ENCODE peak calls at places on chromosomes 11 and 22, in ten cellular contexts. H is adipocyte, Y is IMR-90, Z is cardiac muscle cell, K is iPS DF 6.9, T is kidney epithelial cell, B is kidney, R is sigmoid colon, Q is psoas muscle, I is fibroblast of lung. M is an unnamed sample.

GRCh38 chr11:126115820-126116319 is 53.2 kb upstream of the CDON start:
- DNase-seq in Q (peak), K (no peak), Z (peak), H (peak), I (peak), T (peak), Y (peak), R (peak), B (peak), M (no peak)

GRCh38 chr11:121829159-121829643 is 286.8 kb downstream of the BLID start:
- DNase-seq in H (peak), Y (peak), T (peak), R (no peak), Z (peak), I (peak), Q (peak), B (no peak), K (no peak), M (no peak)

GRCh38 chr11:64765291-64765803 is 5.6 kb upstream of the PYGM start:
- DNase-seq in Z (no peak), B (peak), R (no peak), Q (peak), I (no peak), T (no peak), Y (no peak), K (no peak), H (no peak), M (no peak)

GRCh38 chr11:31160504-31161422 is 208.8 kb downstream of the DCDC1 start:
- DNase-seq in Q (no peak), B (no peak), K (peak), R (no peak), T (no peak), H (no peak), Z (no peak), I (no peak), Y (no peak), M (no peak)

GRCh38 chr11:44680982-44681597 is 45.7 kb upstream of the TSPAN18 start:
- DNase-seq in T (no peak), I (peak), Y (no peak), B (no peak), R (no peak), H (no peak), Q (no peak), K (no peak), Z (peak), M (no peak)

GRCh38 chr11:128336203-128336602 is 251.2 kb downstream of the ETS1 start:
- DNase-seq in I (peak), H (no peak), Z (peak), K (no peak), Q (peak), Y (peak), T (peak), B (peak), R (peak), M (no peak)

GRCh38 chr22:31102441-31103081 is 4.8 kb downstream of the SELENOM start:
- DNase-seq in R (peak), K (no peak), Z (peak), I (peak), H (peak), B (peak), T (no peak), Q (peak), Y (peak), M (no peak)

GRCh38 chr11:10666556-10666955 is 27.0 kb downstream of the IRAG1 start:
- DNase-seq in R (no peak), I (peak), H (peak), B (no peak), Y (peak), Z (no peak), Q (no peak), T (no peak), K (no peak), M (no peak)

GRCh38 chr11:20156876-20157613 is 3.2 kb downstream of the DBX1 start:
- DNase-seq in Z (no peak), Q (peak), H (no peak), T (no peak), B (no peak), Y (no peak), R (no peak), K (no peak), I (no peak), M (no peak)

GRCh38 chr11:28793282-28793738 is 685.1 kb downstream of the METTL15 start:
- DNase-seq in I (no peak), H (no peak), Z (no peak), Q (no peak), Y (no peak), T (no peak), K (peak), B (no peak), R (no peak), M (no peak)

GRCh38 chr11:116605543-116605942 is 167.2 kb downstream of the BUD13 start:
- DNase-seq in T (peak), B (no peak), Z (peak), K (peak), R (peak), I (peak), Y (peak), Q (no peak), H (peak), M (no peak)

GRCh38 chr11:45383229-45383628 is 97.1 kb upstream of the SYT13 start:
- DNase-seq in T (no peak), Y (no peak), H (peak), R (no peak), K (no peak), B (no peak), Z (peak), Q (no peak), I (peak), M (no peak)

GRCh38 chr11:22479133-22479690 is 141.0 kb downstream of the SLC17A6 start:
- DNase-seq in I (peak), Q (no peak), H (peak), B (no peak), T (no peak), R (no peak), Y (no peak), K (no peak), Z (no peak), M (no peak)

GRCh38 chr11:108606495-108607160 is 13.1 kb upstream of the EXPH5 start:
- DNase-seq in Z (no peak), R (no peak), Y (peak), B (no peak), K (no peak), H (no peak), I (peak), Q (no peak), T (peak), M (no peak)

GRCh38 chr11:87740513-87740912 is 434.7 kb downstream of the RAB38 start:
- DNase-seq in H (no peak), R (no peak), Z (no peak), Q (no peak), T (no peak), B (no peak), I (peak), Y (no peak), K (no peak), M (no peak)

GRCh38 chr11:68831124-68831523 is 10.6 kb downstream of the CPT1A start:
- DNase-seq in Q (no peak), Z (no peak), R (no peak), B (no peak), H (no peak), K (no peak), Y (no peak), I (no peak), T (no peak), M (no peak)

GRCh38 chr11:132595711-132596111 is 936.6 kb downstream of the OPCML start:
- DNase-seq in H (no peak), R (no peak), Z (peak), B (no peak), T (no peak), Y (peak), Q (no peak), K (no peak), I (peak), M (no peak)

GRCh38 chr11:28924007-28924406 is 815.8 kb downstream of the METTL15 start:
- DNase-seq in Y (no peak), R (no peak), B (no peak), I (no peak), Z (no peak), T (no peak), H (no peak), K (no peak), Q (no peak), M (no peak)

GRCh38 chr11:2644844-2645778 is 54.7 kb downstream of the KCNQ1OT1 start:
- DNase-seq in I (no peak), B (no peak), H (no peak), R (no peak), Z (no peak), Y (no peak), T (no peak), K (no peak), Q (no peak), M (no peak)

GRCh38 chr11:37411289-37411688 is 813.3 kb upstream of the RAG2 start:
- DNase-seq in B (no peak), Q (no peak), H (no peak), R (no peak), Y (no peak), Z (no peak), K (no peak), I (no peak), T (no peak), M (no peak)

GRCh38 chr11:95335989-95336388 is 105.0 kb upstream of the SESN3 start:
- DNase-seq in K (no peak), I (peak), Q (no peak), B (no peak), H (no peak), Z (no peak), R (no peak), T (no peak), Y (no peak), M (no peak)
- H3K4me3 ChIP-seq in K (no peak), I (no peak), Q (no peak), B (no peak), H (no peak), Z (no peak), R (no peak), T (no peak), Y (no peak), M (no peak)

DNA sequence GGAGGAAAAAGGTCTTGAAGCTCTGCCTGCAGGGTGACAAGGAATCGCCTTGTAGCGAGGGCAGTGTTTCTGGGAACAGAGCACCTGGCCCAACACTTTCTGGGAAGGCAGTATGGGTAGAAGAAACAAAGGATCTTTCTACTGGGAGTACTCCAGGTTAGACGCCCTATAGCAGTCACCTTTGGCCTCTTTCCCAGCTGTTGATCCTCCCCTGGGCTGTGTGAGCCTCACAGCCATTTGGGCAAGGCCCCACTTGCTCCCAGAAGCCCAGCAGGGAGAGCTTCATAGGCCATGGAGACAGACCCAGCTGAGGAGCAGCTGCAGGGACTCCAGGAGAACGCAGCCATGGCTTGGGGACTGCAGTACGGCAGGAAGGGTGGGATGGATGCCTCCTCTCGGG is 1.2 kb downstream of the SLCO2B1 start:
- DNase-seq in Q (no peak), Z (no peak), T (no peak), Y (no peak), B (no peak), H (no peak), I (no peak), R (no peak), K (no peak), M (no peak)
- H3K4me3 ChIP-seq in Q (peak), Z (no peak), T (no peak), Y (no peak), B (peak), H (no peak), I (no peak), R (peak), K (no peak), M (peak)

GRCh38 chr11:114297806-114298700 is 1.9 kb downstream of the NNMT start:
- DNase-seq in I (peak), K (no peak), R (no peak), B (no peak), Y (no peak), Q (no peak), Z (peak), T (no peak), H (no peak), M (no peak)
- H3K4me3 ChIP-seq in I (peak), K (no peak), R (peak), B (peak), Y (peak), Q (peak), Z (no peak), T (peak), H (peak), M (no peak)

DNA sequence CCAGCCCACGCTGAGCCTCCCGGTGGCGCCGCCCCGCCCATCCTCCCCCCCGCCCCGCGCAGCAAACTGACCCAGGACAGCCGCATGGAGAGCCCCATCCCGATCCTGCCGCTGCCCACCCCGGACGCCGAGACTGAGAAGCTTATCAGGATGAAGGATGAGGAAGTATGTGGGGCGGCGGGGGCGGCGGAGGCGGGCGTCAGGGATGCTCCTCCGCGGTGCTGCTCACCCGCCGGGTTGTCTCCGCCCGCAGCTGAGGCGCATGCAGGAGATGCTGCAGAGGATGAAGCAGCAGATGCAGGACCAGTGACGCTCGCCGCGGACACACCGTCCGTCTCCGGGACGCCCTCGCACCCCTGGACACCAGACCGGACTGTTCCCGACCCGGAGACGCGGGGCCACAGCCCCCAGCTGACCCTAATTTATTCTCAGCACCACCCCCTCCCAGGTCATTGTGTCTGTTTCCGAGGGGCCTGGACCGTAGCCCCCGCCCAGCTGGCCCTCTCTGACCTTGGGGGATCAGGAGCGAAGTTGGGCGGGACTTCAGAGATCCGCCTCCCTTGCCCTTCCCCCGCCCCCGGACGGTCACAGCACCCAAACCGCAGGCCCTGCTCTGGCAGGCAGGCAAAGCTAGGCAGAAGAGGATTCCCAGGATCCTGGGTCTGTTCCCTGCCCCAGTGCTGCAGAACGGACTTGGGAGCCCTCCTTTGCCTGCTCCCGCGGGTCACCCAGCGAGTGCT is 994 bp upstream of the GP1BB start:
- DNase-seq in R (no peak), H (no peak), Q (no peak), Y (no peak), B (no peak), T (no peak), Z (no peak), I (no peak), K (no peak), M (no peak)
- H3K4me3 ChIP-seq in R (no peak), H (no peak), Q (no peak), Y (no peak), B (no peak), T (no peak), Z (no peak), I (no peak), K (peak), M (no peak)

GRCh38 chr11:72802822-72803221 is 9.0 kb upstream of the STARD10 start:
- DNase-seq in R (no peak), K (no peak), B (no peak), Z (no peak), Q (no peak), Y (no peak), T (no peak), H (no peak), I (no peak), M (no peak)

GRCh38 chr11:72793452-72794367 is at the start of gene STARD10:
- DNase-seq in R (peak), Z (peak), B (peak), I (peak), K (peak), T (peak), Q (peak), H (peak), Y (peak), M (peak)

GRCh38 chr11:72805214-72805613 is 9.0 kb upstream of the ATG16L2 start:
- DNase-seq in B (peak), Z (no peak), K (no peak), T (no peak), I (no peak), H (no peak), R (no peak), Q (no peak), Y (no peak), M (no peak)

GRCh38 chr11:72798361-72798760 is 4.5 kb upstream of the STARD10 start:
- DNase-seq in Q (no peak), Y (no peak), H (no peak), K (no peak), Z (no peak), B (no peak), T (no peak), R (no peak), I (no peak), M (no peak)

GRCh38 chr11:72799441-72799840 is 5.6 kb upstream of the STARD10 start:
- DNase-seq in Q (no peak), Y (no peak), I (no peak), T (no peak), Z (no peak), K (no peak), B (no peak), R (no peak), H (peak), M (no peak)
- H3K4me3 ChIP-seq in Q (no peak), Y (no peak), I (no peak), T (no peak), Z (no peak), K (no peak), B (no peak), R (no peak), H (no peak), M (no peak)

GRCh38 chr22:38257650-38258246 is 15.1 kb downstream of the TMEM184B start:
- DNase-seq in Y (no peak), Z (no peak), R (no peak), Q (no peak), K (no peak), B (no peak), I (no peak), H (peak), T (no peak), M (no peak)
- H3K4me3 ChIP-seq in Y (peak), Z (no peak), R (peak), Q (peak), K (no peak), B (peak), I (no peak), H (peak), T (no peak), M (peak)

GRCh38 chr11:996681-997080 is 39.8 kb downstream of the MUC6 start:
- DNase-seq in Y (no peak), R (no peak), B (no peak), I (no peak), K (no peak), Q (no peak), Z (no peak), H (no peak), T (no peak), M (no peak)
- H3K4me3 ChIP-seq in Y (no peak), R (no peak), B (no peak), I (no peak), K (no peak), Q (no peak), Z (no peak), H (no peak), T (no peak), M (no peak)

GRCh38 chr11:85628771-85629341 is 463 bp downstream of the TMEM126B start:
- DNase-seq in Z (no peak), K (no peak), H (no peak), Q (no peak), T (no peak), Y (peak), I (peak), R (no peak), B (no peak), M (no peak)

GRCh38 chr11:85626496-85626895 is 648 bp downstream of the DLG2 start:
- DNase-seq in K (no peak), B (no peak), I (no peak), Y (no peak), Q (no peak), T (no peak), H (peak), Z (no peak), R (peak), M (peak)

GRCh38 chr11:85627998-85628770 is at the start of gene TMEM126B:
- DNase-seq in K (peak), I (peak), H (peak), Q (peak), T (peak), Z (peak), Y (peak), B (peak), R (peak), M (peak)

DNA sequence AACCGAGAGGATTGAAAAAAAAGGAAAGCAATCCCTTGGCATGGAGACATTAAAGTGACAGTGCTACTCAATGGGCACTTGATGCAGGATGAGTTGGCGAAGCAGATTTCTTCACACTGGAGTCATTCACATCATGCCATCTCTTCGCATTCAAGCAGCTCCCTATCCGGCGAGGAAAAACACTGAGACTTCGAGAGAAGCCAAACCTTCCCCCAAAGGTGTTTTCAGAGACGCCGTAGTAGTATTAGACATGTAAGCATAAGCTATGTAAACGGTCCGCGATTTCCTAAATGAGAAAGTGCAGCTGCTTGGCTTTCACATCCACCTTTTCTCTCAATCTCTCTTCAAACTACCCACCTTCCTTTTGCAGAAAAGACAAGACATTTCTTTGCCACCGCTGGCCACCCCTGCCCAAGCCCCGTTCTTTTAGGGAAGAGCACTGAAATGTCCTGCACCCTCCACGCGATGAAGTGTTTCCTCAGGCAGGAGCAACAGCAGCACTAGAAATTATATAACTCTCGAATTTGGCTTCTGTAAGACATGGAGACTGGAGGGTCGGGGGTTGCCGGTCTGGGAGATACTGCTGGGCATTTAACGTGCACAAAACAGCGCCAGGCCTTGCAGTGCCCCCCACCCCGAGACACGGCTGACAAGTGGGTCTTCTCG is at the start of gene DLG2:
- DNase-seq in B (no peak), Y (peak), I (peak), Q (no peak), Z (peak), K (no peak), R (no peak), T (no peak), H (peak), M (no peak)
- H3K4me3 ChIP-seq in B (peak), Y (peak), I (peak), Q (peak), Z (peak), K (peak), R (peak), T (peak), H (peak), M (peak)

DNA sequence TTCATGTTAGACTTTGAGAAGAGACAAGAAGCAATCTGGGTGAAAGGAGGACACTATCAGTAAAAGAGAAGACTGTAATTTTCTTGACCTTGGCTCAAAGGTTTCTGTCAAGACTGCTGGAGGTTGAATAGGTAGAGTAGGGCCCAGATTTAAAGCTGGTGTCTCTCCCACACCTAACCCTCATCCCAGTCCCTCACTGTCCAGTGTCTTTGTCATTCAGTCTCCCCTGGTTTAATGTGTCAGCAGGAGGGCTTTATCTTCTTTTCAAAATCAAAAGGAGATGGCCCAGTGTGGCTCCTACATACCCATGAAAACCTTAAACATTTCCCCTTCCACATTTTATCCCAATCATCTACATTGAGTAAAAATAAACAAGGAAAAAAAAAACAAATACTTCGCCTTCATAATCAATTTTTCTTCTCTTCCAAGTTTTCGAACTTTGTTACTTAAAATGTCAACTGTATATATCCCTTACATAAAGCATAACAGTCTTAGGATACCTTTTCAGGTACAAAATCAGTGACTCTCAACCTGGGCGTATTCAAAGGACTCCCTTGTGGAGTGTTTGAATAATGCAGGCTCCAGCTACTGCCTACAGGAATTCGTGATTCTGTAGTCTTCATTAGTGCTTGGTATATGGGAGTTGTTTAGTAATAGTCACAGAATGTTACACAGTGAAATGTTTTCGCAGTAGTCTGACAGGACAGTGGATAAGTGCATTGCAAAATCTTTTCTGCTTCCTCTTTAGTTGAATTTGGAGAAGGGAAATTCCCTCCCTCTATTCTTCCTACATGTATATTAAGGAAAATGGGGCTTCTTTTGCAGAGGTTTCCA is 87.2 kb downstream of the FAT3 start:
- DNase-seq in K (peak), Z (peak), H (no peak), I (no peak), B (no peak), T (no peak), Q (no peak), R (no peak), Y (peak), M (no peak)
- H3K4me3 ChIP-seq in K (no peak), Z (no peak), H (no peak), I (no peak), B (no peak), T (no peak), Q (no peak), R (no peak), Y (no peak), M (no peak)

M was measured in dorsolateral prefrontal cortex.